ENCODE peak calls at places on chromosomes 3 and 15, in seven cellular contexts. A is psoas muscle, Z is IMR-90, U is GM06990, X is thoracic aorta, G is adrenal gland, N is esophagus squamous epithelium. E is an unnamed sample. For H3K27me3, the result is how much of the 10 kb centered on the place peaks cover.

GRCh38 chr3:150699068-150699635 is 4.6 kb downstream of the ERICH6 start:
- DNase-seq in Z (peak), U (no peak), X (no peak), G (no peak), N (no peak), A (no peak), E (peak)

GRCh38 chr3:42688016-42688415 is 2.7 kb downstream of the KLHL40 start:
- DNase-seq in N (no peak), U (no peak), Z (no peak), G (no peak), A (peak), X (no peak), E (no peak)

GRCh38 chr3:141625506-141625905 is 112.6 kb upstream of the RNF7 start:
- DNase-seq in N (no peak), Z (peak), U (no peak), A (no peak), X (no peak), G (peak), E (peak)

GRCh38 chr15:81012588-81012987 is 11.9 kb downstream of the TLNRD1 start:
- DNase-seq in U (no peak), A (no peak), Z (no peak), G (no peak), X (no peak), N (no peak), E (no peak)

GRCh38 chr15:41796457-41796856 is 22.2 kb downstream of the MAPKBP1 start:
- DNase-seq in A (no peak), X (no peak), N (no peak), U (no peak), Z (peak), G (no peak), E (peak)

GRCh38 chr3:196335469-196335868 is 2.7 kb downstream of the TM4SF19 start:
- DNase-seq in N (no peak), Z (no peak), X (no peak), A (no peak), G (no peak), U (no peak), E (no peak)

GRCh38 chr3:45597166-45597565 is 2.6 kb downstream of the LIMD1 start:
- DNase-seq in X (no peak), A (peak), N (no peak), G (no peak), Z (peak), U (no peak), E (no peak)

GRCh38 chr3:175212896-175213295 is 353.8 kb downstream of the NAALADL2 start:
- DNase-seq in N (no peak), A (no peak), Z (peak), X (no peak), G (no peak), U (no peak), E (peak)

GRCh38 chr3:195867631-195868335 is 40.6 kb downstream of the TNK2 start:
- DNase-seq in U (no peak), X (no peak), G (no peak), Z (no peak), A (peak), N (no peak), E (no peak)

GRCh38 chr15:58078591-58078990 is 13.1 kb upstream of the ALDH1A2 start:
- DNase-seq in U (no peak), N (no peak), Z (no peak), G (no peak), X (no peak), A (no peak), E (no peak)

GRCh38 chr3:194312743-194313281 is 38.3 kb downstream of the CPN2 start:
- DNase-seq in N (no peak), X (no peak), U (no peak), Z (peak), A (peak), G (peak), E (peak)

GRCh38 chr3:153210116-153210515 is 48.1 kb downstream of the RAP2B start:
- DNase-seq in A (no peak), X (no peak), N (no peak), U (no peak), Z (peak), G (no peak), E (no peak)

GRCh38 chr3:171685116-171685895 is 125.0 kb downstream of the PLD1 start:
- DNase-seq in Z (peak), G (no peak), X (no peak), N (no peak), A (no peak), U (no peak), E (peak)

GRCh38 chr3:55585856-55586255 is 98.8 kb upstream of the WNT5A start:
- DNase-seq in X (no peak), G (no peak), U (no peak), N (no peak), Z (no peak), A (no peak), E (no peak)

GRCh38 chr3:171950373-171950772 is 89.0 kb upstream of the FNDC3B start:
- DNase-seq in A (no peak), Z (peak), N (no peak), X (no peak), U (no peak), G (no peak), E (peak)

GRCh38 chr15:32867313-32867626 is 149.5 kb downstream of the GREM1 start:
- DNase-seq in N (no peak), Z (peak), X (no peak), A (no peak), G (no peak), U (no peak), E (peak)

GRCh38 chr3:7146529-7146928 is 285.6 kb downstream of the GRM7 start:
- DNase-seq in N (no peak), Z (no peak), A (no peak), G (no peak), X (no peak), U (no peak), E (no peak)

GRCh38 chr15:99507732-99508571 is 57.8 kb upstream of the MEF2A start:
- DNase-seq in Z (no peak), N (no peak), X (peak), A (peak), G (peak), U (no peak), E (no peak)

DNA sequence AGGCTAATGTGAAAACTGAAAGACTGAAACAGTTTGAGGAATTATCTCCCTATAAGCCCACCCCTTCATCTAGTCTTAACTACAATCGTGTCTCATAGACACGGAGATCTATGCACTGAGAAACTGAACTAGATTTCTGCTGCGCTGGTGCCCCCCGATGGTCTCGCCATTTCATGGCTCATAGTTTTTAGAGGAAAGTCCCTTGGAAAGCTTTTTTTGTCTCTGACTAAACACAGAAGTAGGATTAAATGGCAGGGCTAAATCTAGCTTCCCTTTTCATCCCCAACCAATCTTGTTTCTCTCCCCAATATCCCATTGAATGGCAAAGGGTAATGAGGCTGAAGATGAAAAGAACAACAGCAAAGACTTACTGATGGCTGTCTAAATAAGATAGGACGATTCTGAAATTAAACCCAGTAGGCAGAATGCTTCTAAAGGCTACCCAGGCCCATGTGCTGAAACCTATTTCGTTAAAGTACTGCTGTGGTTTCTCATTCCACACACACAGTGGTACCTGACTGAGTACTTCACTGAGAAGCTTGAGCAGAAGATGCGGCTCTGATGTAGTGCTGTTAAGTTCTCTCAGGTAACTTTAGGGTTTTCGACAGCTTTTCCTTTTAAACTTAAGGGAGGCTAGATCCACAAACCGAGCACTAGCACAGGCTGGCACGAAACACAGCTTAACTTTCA is 142.7 kb downstream of the GADL1 start:
- DNase-seq in A (peak), U (no peak), X (no peak), Z (peak), N (no peak), G (peak), E (peak)
- TF ChIP-seq CTCF in A (peak), U (peak), X (no peak), Z (peak), N (no peak), G (peak), E (peak)

GRCh38 chr15:45132844-45133560 is 3.2 kb downstream of the DUOX1 start:
- DNase-seq in U (no peak), X (no peak), G (no peak), A (no peak), Z (no peak), N (no peak), E (peak)
- H3K27me3 ChIP-seq in U (under half), X (under half), G (under half), A (under half), Z (half or more), N (half or more), E (under half)

GRCh38 chr15:96343529-96344072 is 13.1 kb downstream of the NR2F2 start:
- DNase-seq in U (no peak), X (no peak), A (peak), Z (no peak), N (no peak), G (no peak), E (no peak)

GRCh38 chr15:96345560-96346389 is 15.3 kb downstream of the NR2F2 start:
- DNase-seq in G (peak), X (no peak), U (no peak), A (peak), Z (peak), N (no peak), E (no peak)

GRCh38 chr15:96344120-96344705 is 13.7 kb downstream of the NR2F2 start:
- DNase-seq in N (no peak), X (no peak), A (no peak), U (no peak), G (no peak), Z (no peak), E (no peak)

GRCh38 chr15:96346409-96346808 is 15.9 kb downstream of the NR2F2 start:
- DNase-seq in X (no peak), G (no peak), U (no peak), Z (no peak), A (no peak), N (no peak), E (no peak)

DNA sequence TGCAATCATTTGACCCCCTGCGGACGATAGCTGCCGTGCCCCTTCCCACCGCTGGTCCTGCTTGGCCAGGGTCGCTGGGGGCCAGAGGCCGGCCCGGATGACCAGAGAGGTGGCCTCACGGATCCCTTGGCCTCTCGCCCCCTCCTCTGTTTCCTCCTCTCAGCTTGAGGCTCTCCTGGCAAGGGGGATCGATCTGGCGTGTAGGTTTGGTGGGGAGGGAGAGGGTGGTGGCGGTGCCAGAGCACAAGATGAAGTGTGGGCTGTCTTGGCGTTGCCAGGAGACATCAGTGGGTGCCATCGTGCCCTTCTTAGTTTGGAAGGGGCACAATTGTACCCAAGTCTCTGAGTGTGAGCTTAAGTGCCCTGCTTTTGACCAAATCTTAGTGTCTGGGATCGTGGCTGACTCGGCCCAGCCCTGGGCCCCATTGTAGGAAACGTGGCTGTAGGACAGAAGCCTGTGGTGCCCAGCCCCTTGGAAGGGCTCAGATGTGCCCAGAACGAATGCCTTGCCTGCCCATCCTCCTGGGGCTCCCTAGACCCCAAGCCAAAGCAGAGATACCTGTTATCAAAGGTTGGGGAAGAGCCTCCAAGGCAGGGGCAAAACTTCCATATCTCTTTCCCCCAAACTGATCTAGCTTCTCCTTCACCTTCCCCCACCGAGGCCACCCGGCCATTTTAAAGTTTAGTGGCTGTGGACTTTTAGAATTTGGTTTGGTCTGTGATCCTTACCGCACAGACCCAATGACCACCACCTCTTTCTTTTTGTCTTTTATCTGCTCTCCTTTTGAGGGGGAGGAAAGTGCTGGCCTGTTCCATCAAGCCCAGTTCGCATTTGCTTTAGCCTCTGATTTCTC is 14.4 kb downstream of the NR2F2 start:
- DNase-seq in N (no peak), A (peak), U (no peak), Z (no peak), X (no peak), G (no peak), E (no peak)
- H3K4me3 ChIP-seq in N (peak), A (peak), U (no peak), Z (peak), X (peak), G (peak), E (no peak)

GRCh38 chr15:29821416-29822099 is 710 bp downstream of the TJP1 start:
- DNase-seq in A (peak), Z (peak), G (peak), X (no peak), U (no peak), N (no peak), E (peak)
- TF ChIP-seq CTCF in A (peak), Z (peak), G (no peak), X (peak), U (no peak), N (no peak), E (peak)

DNA sequence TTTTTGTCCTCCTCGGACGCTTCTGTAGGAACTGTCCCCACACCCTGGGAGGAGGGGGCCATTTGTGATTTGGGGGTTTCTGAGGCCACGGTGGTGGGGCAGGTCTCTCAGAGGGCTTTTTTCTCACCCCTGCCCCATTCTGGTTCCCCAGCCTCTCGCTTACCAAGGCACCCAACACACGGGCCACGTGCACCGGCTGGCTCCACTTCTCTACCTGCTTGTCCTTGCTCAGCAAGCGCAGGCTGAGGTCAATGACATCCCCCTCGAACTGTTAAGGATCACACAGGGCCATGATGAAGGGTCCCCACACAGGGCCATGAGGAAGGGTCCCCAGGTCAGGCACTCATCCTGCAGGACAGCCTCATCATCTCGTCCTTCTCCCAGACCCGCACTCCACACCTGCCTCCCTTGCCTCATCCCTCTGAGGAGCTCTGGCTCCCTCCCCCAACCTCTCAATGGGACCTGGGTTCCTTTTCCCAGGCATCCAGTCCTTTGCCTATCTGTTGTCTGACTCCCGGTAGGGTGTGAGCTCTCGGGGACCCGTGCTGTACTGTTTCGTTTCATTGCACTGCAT is 10.6 kb downstream of the EPB42 start:
- DNase-seq in Z (no peak), X (no peak), U (no peak), G (no peak), N (no peak), A (no peak), E (no peak)
- H3K27me3 ChIP-seq in Z (half or more), X (under half), U (under half), G (under half), N (half or more), A (under half), E (under half)

GRCh38 chr3:62982795-62983455 is 107.7 kb upstream of the CADPS start:
- DNase-seq in A (no peak), X (no peak), G (no peak), U (no peak), N (no peak), Z (no peak), E (no peak)
- H3K4me3 ChIP-seq in A (no peak), X (no peak), G (no peak), U (no peak), N (no peak), Z (no peak), E (no peak)

GRCh38 chr15:60740231-60740630 is 261.3 kb upstream of the ICE2 start:
- DNase-seq in Z (no peak), U (no peak), X (no peak), N (no peak), A (no peak), G (no peak), E (no peak)

GRCh38 chr15:60745469-60745971 is 266.6 kb upstream of the ICE2 start:
- DNase-seq in U (no peak), N (no peak), A (peak), Z (peak), X (no peak), G (peak), E (no peak)

GRCh38 chr15:60737217-60737616 is 258.3 kb upstream of the ICE2 start:
- DNase-seq in A (no peak), G (no peak), X (no peak), N (no peak), Z (no peak), U (no peak), E (no peak)

GRCh38 chr15:60744826-60745225 is 265.9 kb upstream of the ICE2 start:
- DNase-seq in Z (no peak), A (peak), U (no peak), X (no peak), G (no peak), N (no peak), E (no peak)

GRCh38 chr15:60740787-60741354 is 261.9 kb upstream of the ICE2 start:
- DNase-seq in X (no peak), G (no peak), U (no peak), A (no peak), N (no peak), Z (peak), E (no peak)
- TF ChIP-seq CTCF in X (no peak), G (no peak), U (no peak), A (no peak), N (no peak), Z (no peak), E (no peak)

DNA sequence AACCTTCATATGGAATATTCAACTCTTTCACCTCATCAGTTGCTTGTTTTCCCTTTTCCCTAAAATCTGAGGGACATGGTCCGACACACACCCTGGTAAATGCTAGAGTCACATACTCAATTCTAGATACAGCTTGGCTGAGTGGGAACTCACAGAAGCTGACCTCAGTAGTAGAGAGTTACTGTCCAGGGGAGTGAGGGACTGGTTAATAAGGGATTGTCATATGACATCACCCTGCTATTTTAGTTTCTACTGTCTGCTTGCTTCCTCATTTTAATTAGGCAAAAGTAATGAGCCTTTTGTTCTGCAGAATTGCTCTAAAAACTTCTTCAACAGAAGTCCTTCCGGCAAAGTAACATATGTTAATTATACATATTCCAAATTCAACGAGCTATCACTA is 244.5 kb downstream of the ZIC4 start:
- DNase-seq in Z (no peak), X (no peak), G (no peak), A (no peak), N (no peak), U (no peak), E (no peak)
- H3K27me3 ChIP-seq in Z (under half), X (under half), G (under half), A (under half), N (under half), U (under half), E (under half)

DNA sequence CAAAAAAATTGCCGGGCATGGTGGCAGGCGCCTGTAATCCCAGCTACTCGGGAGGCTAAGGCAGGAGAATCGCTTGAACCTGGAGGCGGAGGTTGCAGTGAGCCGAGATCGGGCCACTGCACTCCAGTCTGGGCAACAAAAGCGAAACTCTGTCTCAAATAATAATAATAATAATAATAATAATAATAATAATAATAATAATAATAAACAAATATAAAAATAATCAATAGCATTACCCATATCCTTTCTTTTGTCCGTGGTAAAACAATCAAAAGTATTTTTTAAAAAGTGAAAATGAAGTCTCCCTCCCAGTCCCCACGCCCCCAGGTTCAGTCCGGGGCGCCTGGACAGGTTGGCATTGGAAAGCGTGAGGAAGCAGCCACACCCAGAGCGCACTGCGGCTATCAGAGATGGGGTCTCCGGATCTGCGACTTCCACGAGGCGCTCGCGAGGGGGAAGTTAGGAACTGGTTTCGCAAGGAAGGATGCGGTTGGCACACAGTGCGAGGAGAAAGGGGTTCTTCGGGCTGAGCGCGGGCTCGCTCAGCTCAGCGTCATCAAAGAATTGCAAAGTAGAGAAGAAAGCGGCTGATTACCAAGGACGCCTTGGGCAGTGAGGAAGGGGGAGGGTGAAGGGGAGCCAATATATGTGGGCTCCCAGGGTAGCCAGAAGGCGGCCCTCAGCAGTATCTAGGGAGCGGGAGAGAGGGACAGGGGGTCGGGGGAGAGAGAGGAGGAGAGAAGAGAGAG is 69.5 kb upstream of the EPHB3 start:
- DNase-seq in A (peak), Z (no peak), G (peak), N (no peak), U (no peak), X (no peak), E (no peak)
- H3K4me3 ChIP-seq in A (no peak), Z (no peak), G (no peak), N (peak), U (no peak), X (peak), E (no peak)

E was measured in bronchial epithelial cell.